ENCODE peak calls at places on chromosome 22, in five cellular contexts. One of them, this sample, is unnamed.

GRCh38 chr22:38882972-38883622 is 11.1 kb upstream of the CBX6 start:
- DNase-seq in HFF-Myc: no peak
- DNase-seq in progenitor cell of endocrine pancreas: no peak
- DNase-seq in kidney: no peak
- DNase-seq in B cell: no peak
- DNase-seq in this sample: no peak

GRCh38 chr22:31944700-31945477 is 554 bp downstream of the YWHAH start:
- DNase-seq in HFF-Myc: no peak
- DNase-seq in progenitor cell of endocrine pancreas: no peak
- DNase-seq in kidney: peak
- DNase-seq in B cell: peak
- DNase-seq in this sample: peak

GRCh38 chr22:22043296-22044078 is 60.9 kb upstream of the TOP3B start:
- DNase-seq in HFF-Myc: no peak
- DNase-seq in progenitor cell of endocrine pancreas: no peak
- DNase-seq in kidney: no peak
- DNase-seq in B cell: no peak
- DNase-seq in this sample: no peak

GRCh38 chr22:26884921-26885320 is 227.5 kb downstream of the MIAT start:
- DNase-seq in HFF-Myc: no peak
- DNase-seq in progenitor cell of endocrine pancreas: no peak
- DNase-seq in kidney: no peak
- DNase-seq in B cell: no peak
- DNase-seq in this sample: no peak

GRCh38 chr22:43956805-43957463 is 1.7 kb downstream of the SAMM50 start:
- DNase-seq in HFF-Myc: no peak
- DNase-seq in progenitor cell of endocrine pancreas: no peak
- DNase-seq in kidney: no peak
- DNase-seq in B cell: no peak
- DNase-seq in this sample: no peak

GRCh38 chr22:21650280-21650679 is 8.2 kb downstream of the SDF2L1 start:
- DNase-seq in HFF-Myc: no peak
- DNase-seq in progenitor cell of endocrine pancreas: no peak
- DNase-seq in kidney: no peak
- DNase-seq in B cell: no peak
- DNase-seq in this sample: no peak

GRCh38 chr22:30875481-30876215 is 92.9 kb downstream of the MORC2 start:
- DNase-seq in HFF-Myc: no peak
- DNase-seq in progenitor cell of endocrine pancreas: no peak
- DNase-seq in kidney: peak
- DNase-seq in B cell: no peak
- DNase-seq in this sample: no peak

GRCh38 chr22:46150615-46151423 is 493 bp downstream of the PPARA start:
- DNase-seq in HFF-Myc: no peak
- DNase-seq in progenitor cell of endocrine pancreas: peak
- DNase-seq in kidney: peak
- DNase-seq in B cell: peak
- DNase-seq in this sample: peak

DNA sequence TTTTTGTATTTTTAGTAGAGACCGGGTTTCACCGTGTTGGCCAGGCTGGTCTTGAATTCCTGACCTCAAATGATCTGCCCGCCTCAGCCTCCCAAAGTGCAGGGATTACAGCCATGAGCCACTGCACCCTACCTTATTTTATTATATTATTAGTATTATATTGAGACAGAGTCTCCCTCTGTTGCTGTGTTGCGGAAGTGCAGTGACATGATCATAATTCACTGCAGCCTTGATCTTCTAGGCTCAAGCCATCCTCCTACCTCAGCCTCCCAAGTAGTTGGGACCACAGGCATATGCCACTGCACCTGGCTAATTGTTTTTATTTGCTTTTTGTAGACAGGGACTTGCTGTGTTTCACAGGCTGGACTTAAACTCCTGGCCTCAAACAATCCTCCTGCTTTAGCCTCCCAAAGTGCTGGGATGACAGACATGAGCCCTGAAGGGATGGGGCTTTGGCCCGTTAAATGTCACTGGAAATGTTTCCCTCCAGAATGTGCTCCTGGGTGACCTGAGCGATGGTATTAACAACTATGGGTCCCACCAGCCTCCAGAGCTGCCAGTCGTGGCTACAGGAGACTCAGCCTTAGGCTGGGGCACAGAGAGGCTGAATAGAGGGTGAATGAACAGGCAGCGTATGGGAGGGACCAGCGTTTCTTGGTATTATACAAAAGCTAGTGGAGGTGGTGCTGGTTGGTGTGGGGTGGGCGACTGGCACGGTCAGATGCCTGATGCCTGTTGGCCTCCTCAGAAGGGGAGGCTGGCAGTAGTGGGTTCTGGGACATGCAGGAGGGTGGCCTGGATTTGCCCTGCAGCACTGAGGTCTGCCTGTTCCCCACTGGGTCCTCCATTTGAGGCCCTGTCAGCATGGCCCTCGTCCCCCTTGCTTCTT is 7.3 kb downstream of the TANGO2 start:
- DNase-seq in HFF-Myc: no peak
- DNase-seq in progenitor cell of endocrine pancreas: no peak
- DNase-seq in kidney: peak
- DNase-seq in B cell: no peak
- DNase-seq in this sample: no peak
- TF ChIP-seq CTCF in HFF-Myc: peak
- TF ChIP-seq CTCF in progenitor cell of endocrine pancreas: peak
- TF ChIP-seq CTCF in kidney: no peak
- TF ChIP-seq CTCF in B cell: peak
- TF ChIP-seq CTCF in this sample: peak

DNA sequence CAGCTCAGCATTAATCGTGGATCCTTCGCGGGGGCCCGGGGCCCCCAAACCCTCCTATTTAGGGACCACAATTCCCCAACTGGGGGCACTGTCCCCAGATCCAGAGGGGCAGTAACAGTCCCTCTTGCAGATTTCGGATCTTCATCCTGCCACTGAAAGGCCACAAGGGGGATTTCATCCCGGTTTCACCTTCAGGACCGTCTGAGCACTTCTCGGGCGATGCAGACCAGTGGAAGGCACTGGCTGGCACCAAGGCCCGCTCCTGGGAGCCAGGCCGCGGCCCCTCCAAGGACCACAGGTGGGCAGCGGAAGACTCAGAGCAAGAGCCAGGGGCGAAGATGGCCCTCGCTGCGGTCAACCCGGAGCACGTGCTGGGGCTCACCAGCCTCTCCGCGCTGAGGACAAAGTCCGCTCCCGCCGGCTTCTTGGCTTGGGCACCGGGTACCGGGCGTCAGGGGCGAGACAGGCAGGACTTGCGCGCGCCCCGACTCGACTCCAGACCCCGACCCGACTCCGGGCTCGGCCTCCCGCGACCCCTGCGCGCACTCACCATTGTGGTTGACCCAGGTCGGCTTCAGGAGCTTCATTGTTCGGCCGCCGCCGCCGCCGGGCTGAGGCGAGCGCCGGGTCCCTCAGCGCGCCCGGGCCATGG is 517 bp downstream of the HIRA start:
- DNase-seq in HFF-Myc: no peak
- DNase-seq in progenitor cell of endocrine pancreas: peak
- DNase-seq in kidney: peak
- DNase-seq in B cell: no peak
- DNase-seq in this sample: peak
- TF ChIP-seq CTCF in HFF-Myc: no peak
- TF ChIP-seq CTCF in progenitor cell of endocrine pancreas: peak
- TF ChIP-seq CTCF in kidney: no peak
- TF ChIP-seq CTCF in B cell: no peak
- TF ChIP-seq CTCF in this sample: no peak

GRCh38 chr22:48949375-48950149 is 878.1 kb downstream of the BRD1 start:
- DNase-seq in HFF-Myc: no peak
- DNase-seq in progenitor cell of endocrine pancreas: no peak
- DNase-seq in kidney: no peak
- DNase-seq in B cell: no peak
- DNase-seq in this sample: no peak

GRCh38 chr22:48945621-48946458 is 881.8 kb downstream of the BRD1 start:
- DNase-seq in HFF-Myc: no peak
- DNase-seq in progenitor cell of endocrine pancreas: peak
- DNase-seq in kidney: no peak
- DNase-seq in B cell: no peak
- DNase-seq in this sample: no peak

GRCh38 chr22:48947636-48948035 is 880.0 kb downstream of the BRD1 start:
- DNase-seq in HFF-Myc: no peak
- DNase-seq in progenitor cell of endocrine pancreas: no peak
- DNase-seq in kidney: no peak
- DNase-seq in B cell: no peak
- DNase-seq in this sample: no peak

GRCh38 chr22:48950151-48950915 is 877.3 kb downstream of the BRD1 start:
- DNase-seq in HFF-Myc: no peak
- DNase-seq in progenitor cell of endocrine pancreas: no peak
- DNase-seq in kidney: no peak
- DNase-seq in B cell: no peak
- DNase-seq in this sample: no peak

GRCh38 chr22:48948575-48949170 is 879.0 kb downstream of the BRD1 start:
- DNase-seq in HFF-Myc: no peak
- DNase-seq in progenitor cell of endocrine pancreas: no peak
- DNase-seq in kidney: no peak
- DNase-seq in B cell: no peak
- DNase-seq in this sample: no peak
- TF ChIP-seq CTCF in HFF-Myc: no peak
- TF ChIP-seq CTCF in progenitor cell of endocrine pancreas: no peak
- TF ChIP-seq CTCF in kidney: no peak
- TF ChIP-seq CTCF in B cell: no peak
- TF ChIP-seq CTCF in this sample: no peak

GRCh38 chr22:37174964-37175363 is 13.1 kb downstream of the C1QTNF6 start:
- DNase-seq in HFF-Myc: no peak
- DNase-seq in progenitor cell of endocrine pancreas: no peak
- DNase-seq in kidney: no peak
- DNase-seq in B cell: no peak
- DNase-seq in this sample: no peak

GRCh38 chr22:37177755-37178154 is 10.3 kb downstream of the C1QTNF6 start:
- DNase-seq in HFF-Myc: no peak
- DNase-seq in progenitor cell of endocrine pancreas: no peak
- DNase-seq in kidney: no peak
- DNase-seq in B cell: no peak
- DNase-seq in this sample: no peak

GRCh38 chr22:37175414-37176144 is 12.5 kb downstream of the C1QTNF6 start:
- DNase-seq in HFF-Myc: no peak
- DNase-seq in progenitor cell of endocrine pancreas: no peak
- DNase-seq in kidney: peak
- DNase-seq in B cell: no peak
- DNase-seq in this sample: no peak

GRCh38 chr22:37177221-37177620 is 10.8 kb downstream of the C1QTNF6 start:
- DNase-seq in HFF-Myc: no peak
- DNase-seq in progenitor cell of endocrine pancreas: no peak
- DNase-seq in kidney: peak
- DNase-seq in B cell: no peak
- DNase-seq in this sample: no peak

DNA sequence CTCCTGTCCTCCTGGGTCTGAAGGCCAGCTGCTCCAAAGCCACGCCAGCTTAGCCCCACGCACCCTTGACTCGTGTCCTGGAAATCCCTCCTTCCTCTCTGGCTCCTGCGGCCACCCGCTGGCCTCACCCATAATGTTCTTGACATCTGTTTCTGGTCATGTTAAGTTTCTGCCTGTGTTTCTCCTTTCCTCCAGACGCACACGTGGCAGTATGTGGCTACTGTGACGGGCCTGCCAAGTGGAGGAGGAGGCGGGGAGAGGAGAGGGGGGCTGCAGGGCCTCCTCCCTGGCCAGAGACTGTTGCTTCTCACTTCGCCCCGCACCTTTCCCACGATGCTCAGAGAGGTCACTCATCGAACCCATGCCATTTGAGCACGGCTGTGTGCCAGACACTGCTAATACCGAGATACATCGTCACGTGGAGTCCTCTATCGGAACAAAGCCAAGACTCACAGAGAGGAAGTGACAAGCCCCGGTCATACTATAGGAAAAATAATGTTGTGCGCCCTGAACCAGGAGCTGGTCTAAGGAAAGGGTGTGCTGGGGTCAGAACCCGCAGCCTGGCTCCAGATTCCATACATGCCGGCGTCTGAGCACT is 11.5 kb downstream of the C1QTNF6 start:
- DNase-seq in HFF-Myc: no peak
- DNase-seq in progenitor cell of endocrine pancreas: no peak
- DNase-seq in kidney: peak
- DNase-seq in B cell: peak
- DNase-seq in this sample: no peak
- TF ChIP-seq CTCF in HFF-Myc: no peak
- TF ChIP-seq CTCF in progenitor cell of endocrine pancreas: no peak
- TF ChIP-seq CTCF in kidney: no peak
- TF ChIP-seq CTCF in B cell: no peak
- TF ChIP-seq CTCF in this sample: no peak

GRCh38 chr22:23242473-23243001 is 62.2 kb downstream of the BCR start:
- DNase-seq in HFF-Myc: no peak
- DNase-seq in progenitor cell of endocrine pancreas: no peak
- DNase-seq in kidney: no peak
- DNase-seq in B cell: no peak
- DNase-seq in this sample: no peak
- TF ChIP-seq CTCF in HFF-Myc: no peak
- TF ChIP-seq CTCF in progenitor cell of endocrine pancreas: no peak
- TF ChIP-seq CTCF in kidney: no peak
- TF ChIP-seq CTCF in B cell: no peak
- TF ChIP-seq CTCF in this sample: no peak